ENCODE peak calls at places on chromosomes 7 and 10, in six cellular contexts. B is A549, S is mesenchymal stem cell, P is astrocyte, R is neuronal stem cell, W is neural progenitor cell. U is an unnamed sample. For H3K4me1, the result is how much of the 10 kb centered on the place peaks cover.

GRCh38 chr10:59536151-59536550 is 173.5 kb downstream of the SLC16A9 start:
- DNase-seq in P (peak), S (peak), W (no peak), R (no peak), B (no peak), U (no peak)

GRCh38 chr10:75418287-75418686 is 13.1 kb upstream of the LRMDA start:
- DNase-seq in P (no peak), S (no peak), B (no peak), R (no peak), W (no peak), U (no peak)

GRCh38 chr7:110090113-110090820 is 1000.7 kb upstream of the LRRN3 start:
- DNase-seq in B (peak), R (no peak), P (peak), S (peak), W (peak), U (no peak)

GRCh38 chr10:83522881-83523386 is 616.4 kb upstream of the GHITM start:
- DNase-seq in B (no peak), S (peak), R (no peak), P (peak), W (no peak), U (no peak)

GRCh38 chr10:119323085-119323670 is 115.8 kb downstream of the GRK5 start:
- DNase-seq in S (no peak), W (no peak), B (no peak), R (no peak), P (no peak), U (no peak)

GRCh38 chr7:138304071-138304320 is 156.1 kb upstream of the TRIM24 start:
- DNase-seq in S (no peak), B (no peak), P (no peak), W (no peak), R (no peak), U (no peak)

GRCh38 chr7:2613113-2613925 is 18.5 kb upstream of the TTYH3 start:
- DNase-seq in W (no peak), B (no peak), S (no peak), P (no peak), R (no peak), U (no peak)

GRCh38 chr10:13536674-13537366 is 8.0 kb upstream of the BEND7 start:
- DNase-seq in S (peak), B (peak), R (peak), W (peak), P (peak), U (no peak)

GRCh38 chr7:16242920-16243319 is 178.4 kb downstream of the CRPPA start:
- DNase-seq in W (no peak), R (no peak), B (no peak), P (no peak), S (no peak), U (no peak)

GRCh38 chr7:106770191-106770590 is 94.9 kb upstream of the PIK3CG start:
- DNase-seq in P (peak), W (no peak), B (peak), R (no peak), S (peak), U (peak)

GRCh38 chr7:121167971-121168370 is 160.8 kb upstream of the WNT16 start:
- DNase-seq in R (no peak), B (no peak), P (peak), S (no peak), W (no peak), U (no peak)

GRCh38 chr10:60821661-60822060 is 43.4 kb downstream of the CDK1 start:
- DNase-seq in R (no peak), B (no peak), P (peak), W (no peak), S (peak), U (no peak)

GRCh38 chr10:108301002-108301401 is 1136.5 kb upstream of the SORCS1 start:
- DNase-seq in W (no peak), S (no peak), R (no peak), P (no peak), B (no peak), U (no peak)

GRCh38 chr7:34133983-34134782 is 228.8 kb downstream of the BMPER start:
- DNase-seq in P (peak), R (peak), S (peak), W (peak), B (peak), U (no peak)

GRCh38 chr10:128776617-128777016 is 650.4 kb upstream of the MKI67 start:
- DNase-seq in R (no peak), S (no peak), W (peak), P (no peak), B (no peak), U (no peak)

DNA sequence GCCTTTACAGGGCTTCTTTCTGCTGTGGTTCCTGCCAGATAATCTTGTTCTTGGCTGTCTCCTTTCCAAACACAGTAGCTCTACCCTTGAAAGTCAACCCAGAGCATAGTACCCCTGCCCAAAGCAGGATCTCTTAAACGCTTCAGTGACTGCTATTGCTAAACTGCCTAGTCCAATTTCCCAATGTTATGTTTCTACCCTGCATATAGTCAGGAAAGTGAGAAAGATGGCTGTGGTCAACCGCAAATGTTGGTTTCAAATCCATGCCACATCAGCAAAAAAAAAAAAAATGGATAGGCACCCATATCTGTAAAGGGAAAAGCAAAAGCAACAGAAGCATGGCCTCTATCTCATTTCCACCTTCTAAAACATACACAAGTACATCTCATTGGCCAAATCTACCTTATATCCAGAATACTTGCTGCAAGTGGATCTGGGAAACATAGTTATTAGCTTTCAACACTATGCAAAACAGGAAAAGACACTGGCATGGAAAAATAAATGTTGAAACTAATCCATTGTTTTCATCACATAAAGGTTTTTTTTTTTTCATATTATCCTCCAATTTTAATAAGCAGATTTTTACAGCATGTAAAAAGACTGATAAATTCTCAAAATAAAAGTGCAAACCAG is 59.8 kb downstream of the DNAJC1 start:
- DNase-seq in B (no peak), P (no peak), W (no peak), R (no peak), S (peak), U (no peak)
- H3K4me2 ChIP-seq in B (no peak), P (no peak), W (no peak), R (no peak), S (peak), U (no peak)

GRCh38 chr7:101986335-101986734 is 168.9 kb downstream of the CUX1 start:
- DNase-seq in W (peak), R (no peak), B (no peak), P (peak), S (peak), U (no peak)

GRCh38 chr7:101990811-101991418 is 173.5 kb downstream of the CUX1 start:
- DNase-seq in P (no peak), R (no peak), B (no peak), W (no peak), S (no peak), U (no peak)

GRCh38 chr7:101989101-101989500 is 171.7 kb downstream of the CUX1 start:
- DNase-seq in S (no peak), R (no peak), W (no peak), P (no peak), B (no peak), U (no peak)

GRCh38 chr7:101987494-101987893 is 170.1 kb downstream of the CUX1 start:
- DNase-seq in W (no peak), R (no peak), B (no peak), P (no peak), S (no peak), U (no peak)

DNA sequence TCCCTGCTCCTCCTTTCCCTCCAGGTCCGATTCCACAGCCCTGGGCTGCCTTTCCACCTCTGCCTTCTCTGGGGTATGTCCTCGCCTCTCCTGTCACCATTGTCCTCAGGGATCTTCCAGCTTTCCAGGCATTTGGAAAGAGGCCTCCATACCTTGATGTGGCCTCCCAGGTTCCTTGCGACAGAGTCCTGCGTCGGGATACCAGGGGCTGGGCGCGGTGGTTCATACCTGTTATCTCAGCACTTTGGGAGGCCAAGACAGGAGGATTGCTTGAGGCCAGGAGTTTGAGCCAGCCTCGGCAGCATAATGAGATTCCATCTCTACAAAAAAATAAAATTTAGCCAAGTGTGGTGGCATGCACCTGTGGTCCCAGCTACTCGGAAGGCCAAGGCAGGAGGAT is 171.1 kb downstream of the CUX1 start:
- DNase-seq in S (no peak), B (no peak), W (no peak), R (no peak), P (no peak), U (no peak)
- H3K4me1 ChIP-seq in S (under half), B (under half), W (under half), R (under half), P (under half), U (under half)

GRCh38 chr7:73832806-73833205 is 2.0 kb downstream of the CLDN4 start:
- DNase-seq in S (no peak), R (no peak), P (no peak), W (no peak), B (no peak), U (no peak)
- H3K4me2 ChIP-seq in S (no peak), R (no peak), P (no peak), W (no peak), B (peak), U (peak)

DNA sequence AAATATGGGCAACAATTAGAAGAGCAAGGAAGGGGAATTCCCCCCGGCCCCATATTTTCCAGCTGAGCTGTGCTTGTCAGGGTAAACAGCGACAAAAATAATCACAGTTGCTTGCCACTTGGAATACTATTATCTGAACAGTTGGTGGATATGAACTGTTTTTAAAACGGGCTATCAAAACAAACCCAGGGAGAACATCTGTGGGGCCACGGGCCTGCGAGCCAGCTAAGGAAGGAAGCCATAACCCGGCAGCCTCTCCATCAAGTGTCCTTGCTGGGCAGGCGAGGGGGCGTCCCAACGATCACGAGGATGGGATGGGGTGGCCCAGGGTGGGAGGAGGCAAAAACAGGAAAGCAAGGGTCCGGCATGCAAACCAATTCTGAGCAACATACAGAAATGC is 228.4 kb downstream of the ARHGAP12 start:
- DNase-seq in S (peak), R (no peak), P (no peak), W (no peak), B (no peak), U (no peak)
- H3K4me1 ChIP-seq in S (under half), R (under half), P (under half), W (under half), B (under half), U (under half)

U was measured in PC-9.